ENCODE peak calls at places on chromosomes 5 and 9, in six cellular contexts. O is EH; V is naive thymus-derived CD4-positive, alpha-beta T cell; A is activated CD8-positive, alpha-beta memory T cell treated with anti-CD3 and anti-CD28 coated beads for 4 hours; I is K562; S is anterior cingulate cortex. K is an unnamed sample.

GRCh38 chr5:10719965-10720364 is 41.1 kb downstream of the DAP start:
- DNase-seq in A (no peak), S (no peak), I (no peak), O (peak), V (no peak), K (no peak)

GRCh38 chr5:93236807-93237421 is 344.1 kb downstream of the NR2F1-AS1 start:
- DNase-seq in V (no peak), A (no peak), I (no peak), S (no peak), O (peak), K (no peak)

GRCh38 chr5:89435347-89435746 is 552.4 kb upstream of the MEF2C start:
- DNase-seq in I (no peak), A (no peak), S (no peak), V (no peak), O (no peak), K (no peak)

GRCh38 chr9:92223758-92224157 is 69.7 kb downstream of the IARS1 start:
- DNase-seq in V (no peak), I (no peak), O (no peak), S (no peak), A (no peak), K (no peak)

GRCh38 chr5:112921833-112922817 is at the start of gene REEP5:
- DNase-seq in I (peak), V (peak), S (peak), O (peak), A (peak), K (peak)

GRCh38 chr5:95928724-95929253 is 32.9 kb downstream of the ELL2 start:
- DNase-seq in V (no peak), I (no peak), A (no peak), O (no peak), S (no peak), K (no peak)

GRCh38 chr9:133708770-133709611 is 29.2 kb downstream of the SARDH start:
- DNase-seq in V (peak), S (no peak), I (peak), O (no peak), A (peak), K (no peak)

GRCh38 chr5:96896285-96896711 is 20.0 kb downstream of the ERAP2 start:
- DNase-seq in I (no peak), O (no peak), A (no peak), S (no peak), V (no peak), K (no peak)

GRCh38 chr9:130117816-130118632 is 54.2 kb upstream of the NCS1 start:
- DNase-seq in S (no peak), I (no peak), O (peak), A (no peak), V (no peak), K (no peak)

GRCh38 chr5:175466700-175467318 is 11.6 kb upstream of the SFXN1 start:
- DNase-seq in O (no peak), A (no peak), V (no peak), I (no peak), S (no peak), K (no peak)

GRCh38 chr9:27292646-27293045 is 4.3 kb downstream of the EQTN start:
- DNase-seq in I (no peak), O (peak), V (no peak), A (no peak), S (no peak), K (no peak)